ENCODE peak calls at places on chromosomes 1 and 21, in six cellular contexts. Q is stimulated activated CD4-positive, alpha-beta T cell treated with anti-CD3 and anti-CD28 coated beads, Interleukin-15, amount 100 ng/mL, for 1 hour; O is kidney tubule cell; X is nucleus accumbens; D is memory B cell; E is left ventricle myocardium inferior. U is an unnamed sample.

GRCh38 chr1:99645699-99646531 is at the start of gene PALMD:
- DNase-seq in D (no peak), Q (no peak), O (peak), X (no peak), E (peak), U (peak)

GRCh38 chr1:80293818-80294217 is 1287.3 kb upstream of the ADGRL4 start:
- DNase-seq in Q (no peak), X (no peak), D (no peak), O (no peak), E (no peak), U (no peak)

GRCh38 chr1:214685906-214686305 is 82.9 kb downstream of the CENPF start:
- DNase-seq in D (no peak), O (no peak), X (no peak), E (no peak), Q (no peak), U (no peak)

GRCh38 chr1:204076891-204077290 is 4.0 kb downstream of the SOX13 start:
- DNase-seq in Q (no peak), X (no peak), O (no peak), D (no peak), E (no peak), U (no peak)

GRCh38 chr1:55064071-55064581 is 24.8 kb downstream of the PCSK9 start:
- DNase-seq in O (peak), Q (no peak), D (no peak), E (no peak), X (no peak), U (no peak)

GRCh38 chr1:79887059-79887458 is 880.5 kb upstream of the ADGRL4 start:
- DNase-seq in O (no peak), E (no peak), Q (no peak), X (no peak), D (no peak), U (no peak)

GRCh38 chr21:46171585-46171984 is 12.7 kb downstream of the SPATC1L start:
- DNase-seq in O (no peak), E (no peak), D (no peak), X (no peak), Q (no peak), U (peak)

GRCh38 chr1:232123775-232124659 is 497.4 kb downstream of the DISC1 start:
- DNase-seq in Q (no peak), X (no peak), D (no peak), O (peak), E (no peak), U (no peak)

GRCh38 chr21:46618738-46619369 is 14.0 kb upstream of the S100B start:
- DNase-seq in D (no peak), X (no peak), Q (no peak), O (no peak), E (no peak), U (no peak)

GRCh38 chr1:83497563-83497962 is 501.4 kb downstream of the TTLL7 start:
- DNase-seq in O (peak), D (no peak), E (no peak), X (no peak), Q (no peak), U (no peak)

GRCh38 chr1:212293579-212293978 is 8.4 kb downstream of the PPP2R5A start:
- DNase-seq in Q (no peak), D (no peak), O (peak), E (no peak), X (no peak), U (no peak)

GRCh38 chr1:200072636-200073285 is 45.3 kb downstream of the NR5A2 start:
- DNase-seq in Q (no peak), E (no peak), D (no peak), X (no peak), O (no peak), U (no peak)

GRCh38 chr1:1004780-1005697 is 5.1 kb upstream of the HES4 start:
- DNase-seq in D (no peak), Q (no peak), O (peak), X (no peak), E (no peak), U (no peak)

GRCh38 chr1:4084053-4084431 is 184.0 kb upstream of the C1orf174 start:
- DNase-seq in E (no peak), D (no peak), X (no peak), O (no peak), Q (no peak), U (no peak)

GRCh38 chr1:43439781-43440180 is 13.9 kb downstream of the HYI start:
- DNase-seq in X (no peak), D (no peak), Q (no peak), O (no peak), E (no peak), U (peak)

U was measured in cardiac septum.